ENCODE peak calls at places on chromosomes 7 and 10, in six cellular contexts. N is hypothalamus, V is natural killer cell, G is germinal center, K is brain microvascular endothelial cell, O is left cardiac atrium. R is an unnamed sample.

GRCh38 chr10:30111340-30111980 is 52.1 kb upstream of the JCAD start:
- DNase-seq in V (no peak), G (no peak), N (no peak), K (peak; percentile 46), O (no peak), R (peak; percentile 90)

GRCh38 chr7:93813514-93813913 is 77.0 kb downstream of the TFPI2 start:
- DNase-seq in V (no peak), G (no peak), O (no peak), K (no peak), N (no peak), R (no peak)

GRCh38 chr7:134513169-134513752 is 14.1 kb upstream of the AKR1B10 start:
- DNase-seq in V (no peak), G (peak; percentile 18), K (peak; percentile 30), N (no peak), O (peak; percentile 27), R (peak; percentile 44)

GRCh38 chr10:102500621-102501149 is 1.8 kb downstream of the ACTR1A start:
- DNase-seq in N (no peak), K (no peak), V (no peak), O (no peak), G (no peak), R (no peak)

GRCh38 chr7:139886206-139886605 is 57.1 kb downstream of the TBXAS1 start:
- DNase-seq in K (no peak), N (no peak), G (no peak), V (no peak), O (no peak), R (no peak)

GRCh38 chr7:132066776-132067175 is 509.5 kb downstream of the PLXNA4 start:
- DNase-seq in G (no peak), K (peak; percentile 43), N (peak; percentile 60), V (no peak), O (peak; percentile 53), R (no peak)

GRCh38 chr7:29889288-29889687 is 83.0 kb downstream of the WIPF3 start:
- DNase-seq in N (no peak), V (no peak), O (no peak), K (no peak), G (no peak), R (no peak)

GRCh38 chr10:90751107-90751997 is 106.5 kb downstream of the HTR7 start:
- DNase-seq in O (no peak), N (no peak), K (peak; percentile 14), V (no peak), G (peak; percentile 45), R (peak; percentile 10)

GRCh38 chr7:92246363-92247101 is 758 bp downstream of the ANKIB1 start:
- DNase-seq in O (peak; percentile 21), K (no peak), N (peak; percentile 58), V (no peak), G (peak; percentile 55), R (no peak)

GRCh38 chr7:44100458-44101303 is 3.5 kb upstream of the AEBP1 start:
- DNase-seq in V (no peak), K (peak; percentile 53), O (no peak), N (peak; percentile 58), G (no peak), R (peak; percentile 84)

GRCh38 chr10:18618995-18619394 is 32.4 kb downstream of the NSUN6 start:
- DNase-seq in K (no peak), O (no peak), V (no peak), G (no peak), N (no peak), R (peak; percentile 60)

GRCh38 chr7:123348700-123349099 is 148.9 kb upstream of the SLC13A1 start:
- DNase-seq in O (no peak), G (no peak), N (no peak), K (no peak), V (no peak), R (no peak)

GRCh38 chr10:132684164-132684891 is 101.6 kb downstream of the NKX6-2 start:
- DNase-seq in K (peak; percentile 62), G (no peak), N (no peak), O (no peak), V (peak; percentile 47), R (no peak)

GRCh38 chr10:125081931-125082330 is 78.4 kb downstream of the CTBP2 start:
- DNase-seq in G (no peak), V (no peak), N (no peak), K (no peak), O (no peak), R (no peak)

GRCh38 chr10:17394854-17395253 is 59.5 kb downstream of the ST8SIA6 start:
- DNase-seq in O (no peak), G (no peak), K (no peak), N (no peak), V (no peak), R (no peak)

GRCh38 chr7:114819629-114820362 is 102.1 kb upstream of the MDFIC start:
- DNase-seq in N (no peak), V (no peak), G (no peak), O (no peak), K (peak; percentile 93), R (peak; percentile 91)